ENCODE peak calls at places on chromosomes 16 and 17, in seven cellular contexts. L is A549, D is glutamatergic neuron, F is brain microvascular endothelial cell, K is lower lobe of right lung, Z is left ventricle myocardium inferior, V is neural progenitor cell. Y is an unnamed sample.

GRCh38 chr17:81135503-81136283 is 29.6 kb upstream of the PVALEF start:
- DNase-seq in L (no peak), D (no peak), F (no peak), K (peak), Z (no peak), V (no peak), Y (peak)

GRCh38 chr17:31549525-31550388 is 158.3 kb downstream of the RAB11FIP4 start:
- DNase-seq in L (peak), D (peak), F (peak), K (peak), Z (peak), V (peak), Y (peak)

GRCh38 chr16:55035037-55035436 is 104.4 kb downstream of the IRX5 start:
- DNase-seq in L (peak), D (peak), F (peak), K (peak), Z (no peak), V (peak), Y (no peak)

GRCh38 chr17:58529275-58529674 is 14.8 kb upstream of the MTMR4 start:
- DNase-seq in L (no peak), D (no peak), F (no peak), K (no peak), Z (no peak), V (peak), Y (no peak)

GRCh38 chr17:13031718-13032350 is 14.0 kb upstream of the ELAC2 start:
- DNase-seq in L (peak), D (peak), F (peak), K (peak), Z (peak), V (peak), Y (peak)

GRCh38 chr17:64607862-64608565 is 54.1 kb downstream of the SMURF2 start:
- DNase-seq in L (no peak), D (no peak), F (no peak), K (no peak), Z (no peak), V (no peak), Y (no peak)

GRCh38 chr17:1362964-1363363 is 37.1 kb downstream of the YWHAE start:
- DNase-seq in L (no peak), D (no peak), F (no peak), K (no peak), Z (no peak), V (no peak), Y (no peak)

GRCh38 chr17:29677139-29677834 is 54.6 kb upstream of the CORO6 start:
- DNase-seq in L (no peak), D (no peak), F (no peak), K (no peak), Z (peak), V (no peak), Y (no peak)

GRCh38 chr16:81798311-81799137 is 19.4 kb downstream of the PLCG2 start:
- DNase-seq in L (no peak), D (no peak), F (no peak), K (peak), Z (no peak), V (no peak), Y (peak)

GRCh38 chr17:41917192-41917591 is 1.6 kb downstream of the ACLY start:
- DNase-seq in L (no peak), D (no peak), F (peak), K (no peak), Z (no peak), V (peak), Y (no peak)

GRCh38 chr16:24723663-24724062 is 5.8 kb upstream of the TNRC6A start:
- DNase-seq in L (no peak), D (no peak), F (no peak), K (no peak), Z (no peak), V (no peak), Y (no peak)

GRCh38 chr17:80870401-80870800 is 121.2 kb upstream of the CHMP6 start:
- DNase-seq in L (no peak), D (no peak), F (peak), K (peak), Z (no peak), V (no peak), Y (no peak)

GRCh38 chr17:45200701-45201100 is 21.0 kb upstream of the FMNL1 start:
- DNase-seq in L (no peak), D (peak), F (no peak), K (peak), Z (peak), V (no peak), Y (peak)

GRCh38 chr17:57471941-57472368 is 215.6 kb downstream of the MSI2 start:
- DNase-seq in L (no peak), D (no peak), F (no peak), K (no peak), Z (no peak), V (peak), Y (no peak)

GRCh38 chr17:19440421-19440820 is 29.4 kb downstream of the RNF112 start:
- DNase-seq in L (no peak), D (no peak), F (no peak), K (no peak), Z (no peak), V (no peak), Y (no peak)

GRCh38 chr16:4315185-4316102 is at the start of gene GLIS2:
- DNase-seq in L (peak), D (peak), F (no peak), K (peak), Z (peak), V (peak), Y (peak)

GRCh38 chr17:27800522-27800921 is at the start of gene NOS2:
- DNase-seq in L (no peak), D (no peak), F (no peak), K (no peak), Z (no peak), V (no peak), Y (no peak)

GRCh38 chr17:45223541-45224528 is 2.1 kb downstream of the FMNL1 start:
- DNase-seq in L (no peak), D (no peak), F (no peak), K (no peak), Z (no peak), V (no peak), Y (no peak)

GRCh38 chr16:88662843-88663606 is at the start of gene MVD:
- DNase-seq in L (peak), D (peak), F (peak), K (peak), Z (peak), V (peak), Y (peak)
- TF ChIP-seq CTCF in L (no peak), D (no peak), F (no peak), K (no peak), Z (no peak), V (peak), Y (peak)

GRCh38 chr16:23505942-23506605 is 4.2 kb downstream of the GGA2 start:
- DNase-seq in L (no peak), D (no peak), F (peak), K (no peak), Z (no peak), V (peak), Y (no peak)
- TF ChIP-seq CTCF in L (no peak), D (no peak), F (peak), K (no peak), Z (no peak), V (no peak), Y (no peak)

DNA sequence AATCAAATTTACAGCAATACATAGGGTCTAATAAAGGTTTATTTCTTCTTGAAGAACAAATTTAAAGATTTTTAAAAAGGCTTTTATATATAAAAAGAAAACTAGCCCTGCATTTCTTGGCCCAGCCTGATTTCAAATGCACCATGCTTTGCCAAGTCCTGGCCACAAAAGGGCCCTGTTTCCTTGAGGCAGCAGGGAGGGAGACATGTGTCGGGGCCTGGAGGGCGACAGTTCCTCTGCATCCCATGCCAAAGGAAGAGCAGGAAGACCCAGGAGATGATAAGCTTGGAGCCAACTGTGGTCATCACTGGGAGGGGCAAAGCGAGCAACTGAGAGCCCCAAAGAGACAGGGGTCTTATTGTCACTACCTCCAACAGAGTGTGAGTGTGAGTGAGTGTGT is 571.5 kb upstream of the PSMD7 start:
- DNase-seq in L (no peak), D (no peak), F (no peak), K (no peak), Z (no peak), V (no peak), Y (no peak)
- TF ChIP-seq CTCF in L (no peak), D (no peak), F (no peak), K (no peak), Z (no peak), V (no peak), Y (no peak)

DNA sequence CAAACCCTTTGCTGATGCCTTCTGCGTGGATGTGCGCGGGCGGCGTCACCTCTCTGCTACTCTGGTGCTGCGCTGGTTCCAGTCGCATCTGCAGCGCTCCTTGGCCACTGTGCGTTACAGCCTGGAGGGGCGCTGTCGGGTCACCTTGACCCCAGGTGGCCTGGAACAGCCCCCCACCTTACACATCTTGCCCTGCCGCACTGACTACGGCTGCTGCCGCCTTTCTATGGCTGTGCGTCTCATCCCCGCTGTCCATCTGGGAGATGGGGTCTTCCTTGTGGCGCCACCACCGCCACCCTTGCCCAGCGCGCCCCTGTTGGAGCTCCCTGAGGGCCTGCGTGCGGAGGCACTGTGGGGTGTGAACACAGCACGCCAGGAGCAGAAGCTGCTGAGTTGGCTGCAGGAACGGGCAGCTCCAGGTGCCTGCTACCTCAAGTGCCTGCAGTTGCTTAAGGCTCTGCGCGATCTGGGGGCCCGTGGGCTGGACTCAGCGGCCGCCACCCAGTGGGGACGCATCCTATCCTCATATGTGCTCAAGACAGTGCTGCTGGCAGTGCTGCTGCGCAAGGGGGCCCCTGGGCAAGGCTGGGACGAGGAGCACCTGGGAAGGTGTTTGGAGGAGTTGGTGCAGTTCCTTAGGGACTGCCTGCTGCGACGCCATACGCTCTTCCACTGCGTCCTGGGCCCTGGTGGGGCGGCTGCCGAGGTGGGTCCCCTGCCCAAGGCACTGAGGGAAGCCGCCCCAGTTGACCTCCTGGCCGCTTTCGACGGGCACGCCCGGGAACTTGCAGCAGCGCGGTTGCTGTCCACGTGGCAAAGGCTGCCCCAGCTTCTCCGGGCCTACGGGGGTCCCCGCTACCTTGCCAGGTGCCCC is 1.6 kb downstream of the ITPRIPL2 start:
- DNase-seq in L (no peak), D (peak), F (no peak), K (no peak), Z (peak), V (no peak), Y (peak)
- TF ChIP-seq CTCF in L (no peak), D (peak), F (peak), K (peak), Z (peak), V (no peak), Y (no peak)